ENCODE peak calls at places on chromosomes 12 and 14, in five cellular contexts. B, L, R, T and E are unnamed samples.

GRCh38 chr12:114692558-114693531 is 8.9 kb upstream of the TBX3 start:
- DNase-seq in B (no peak), L (peak; percentile 18), R (no peak), T (peak; percentile 30), E (no peak)

GRCh38 chr12:108349245-108349644 is 10.1 kb upstream of the CMKLR1 start:
- DNase-seq in B (no peak), L (no peak), R (no peak), T (no peak), E (no peak)

GRCh38 chr12:65857875-65858274 is 33.6 kb downstream of the HMGA2 start:
- DNase-seq in B (no peak), L (no peak), R (no peak), T (no peak), E (no peak)

GRCh38 chr14:85308531-85309300 is 221.2 kb upstream of the FLRT2 start:
- DNase-seq in B (no peak), L (no peak), R (peak; percentile 45), T (no peak), E (no peak)

GRCh38 chr12:92551853-92552397 is 150.9 kb upstream of the PLEKHG7 start:
- DNase-seq in B (no peak), L (no peak), R (no peak), T (peak; percentile 49), E (no peak)

GRCh38 chr12:87119713-87120112 is 863.5 kb upstream of the MGAT4C start:
- DNase-seq in B (no peak), L (peak; percentile 22), R (peak; percentile 1), T (peak; percentile 59), E (no peak)

GRCh38 chr12:131105736-131106356 is 152.1 kb downstream of the ADGRD1 start:
- DNase-seq in B (no peak), L (no peak), R (no peak), T (no peak), E (no peak)

GRCh38 chr12:114480309-114481199 is 74.6 kb upstream of the TBX5 start:
- DNase-seq in B (no peak), L (no peak), R (no peak), T (peak; percentile 51), E (no peak)

GRCh38 chr12:130728158-130729058 is 12.3 kb upstream of the RIMBP2 start:
- DNase-seq in B (no peak), L (no peak), R (no peak), T (no peak), E (no peak)

GRCh38 chr14:34233619-34234018 is 228.4 kb downstream of the SPTSSA start:
- DNase-seq in B (no peak), L (no peak), R (no peak), T (no peak), E (no peak)

GRCh38 chr12:107660230-107660629 is 25.4 kb upstream of the PWP1 start:
- DNase-seq in B (no peak), L (no peak), R (no peak), T (peak; percentile 14), E (no peak)

GRCh38 chr12:70290126-70290525 is 46.9 kb downstream of the CNOT2 start:
- DNase-seq in B (no peak), L (no peak), R (no peak), T (no peak), E (no peak)

GRCh38 chr14:86641310-86641709 is 1111.4 kb downstream of the FLRT2 start:
- DNase-seq in B (no peak), L (no peak), R (no peak), T (no peak), E (no peak)

GRCh38 chr14:72965249-72965648 is 39.0 kb downstream of the DCAF4 start:
- DNase-seq in B (no peak), L (no peak), R (no peak), T (peak; percentile 7), E (no peak)

GRCh38 chr14:100124551-100125088 is 34.8 kb downstream of the DEGS2 start:
- DNase-seq in B (no peak), L (no peak), R (no peak), T (no peak), E (no peak)

GRCh38 chr14:68506645-68507405 is 286.0 kb downstream of the ZFP36L1 start:
- DNase-seq in B (no peak), L (no peak), R (no peak), T (no peak), E (no peak)

GRCh38 chr12:118103601-118104382 is at the start of gene VSIG10:
- DNase-seq in B (no peak), L (peak; percentile 95), R (peak; percentile 35), T (peak; percentile 50), E (peak; percentile 8)

GRCh38 chr14:57089901-57090300 is 178.8 kb downstream of the EXOC5 start:
- DNase-seq in B (no peak), L (no peak), R (no peak), T (no peak), E (no peak)

GRCh38 chr14:33836895-33837577 is 113.8 kb downstream of the EGLN3 start:
- DNase-seq in B (no peak), L (no peak), R (no peak), T (no peak), E (no peak)

GRCh38 chr12:104486943-104487819 is 30.4 kb downstream of the CHST11 start:
- DNase-seq in B (no peak), L (no peak), R (no peak), T (peak; percentile 35), E (no peak)

GRCh38 chr14:49982522-49982951 is 89.7 kb downstream of the ARF6 start:
- DNase-seq in B (no peak), L (no peak), R (no peak), T (peak; percentile 95), E (no peak)

GRCh38 chr12:12585115-12585862 is 22.6 kb upstream of the DUSP16 start:
- DNase-seq in B (no peak), L (peak; percentile 31), R (no peak), T (peak; percentile 17), E (no peak)

GRCh38 chr12:96136129-96136528 is 58.0 kb upstream of the ELK3 start:
- DNase-seq in B (no peak), L (no peak), R (no peak), T (peak; percentile 78), E (no peak)

GRCh38 chr12:10842862-10843261 is 6.4 kb downstream of the PRR4 start:
- DNase-seq in B (no peak), L (no peak), R (no peak), T (no peak), E (no peak)

GRCh38 chr12:113260127-113260526 is 38.9 kb downstream of the TPCN1 start:
- DNase-seq in B (no peak), L (no peak), R (no peak), T (no peak), E (peak; percentile 58)

GRCh38 chr12:121916719-121917118 is 1.7 kb upstream of the CFAP251 start:
- DNase-seq in B (no peak), L (peak; percentile 34), R (no peak), T (peak; percentile 47), E (no peak)

GRCh38 chr12:93591137-93591868 is 18.8 kb downstream of the SOCS2 start:
- DNase-seq in B (peak; percentile 64), L (peak; percentile 67), R (no peak), T (peak; percentile 74), E (peak; percentile 78)

GRCh38 chr14:49959822-49960408 is 67.0 kb downstream of the ARF6 start:
- DNase-seq in B (no peak), L (no peak), R (no peak), T (no peak), E (no peak)

GRCh38 chr14:85702937-85703336 is 173.0 kb downstream of the FLRT2 start:
- DNase-seq in B (no peak), L (no peak), R (no peak), T (peak; percentile 25), E (no peak)

GRCh38 chr14:89911018-89911919 is 43.3 kb downstream of the EFCAB11 start:
- DNase-seq in B (no peak), L (no peak), R (no peak), T (peak; percentile 67), E (no peak)

GRCh38 chr12:120500577-120500976 is 4.7 kb downstream of the DYNLL1 start:
- DNase-seq in B (no peak), L (no peak), R (no peak), T (peak; percentile 17), E (no peak)

GRCh38 chr12:29226621-29227020 is 77.5 kb downstream of the FAR2 start:
- DNase-seq in B (no peak), L (no peak), R (no peak), T (no peak), E (no peak)

GRCh38 chr14:54857830-54858269 is 44.8 kb downstream of the GCH1 start:
- DNase-seq in B (no peak), L (no peak), R (no peak), T (peak; percentile 27), E (no peak)

GRCh38 chr12:90261283-90261682 is 552.6 kb upstream of the ATP2B1 start:
- DNase-seq in B (no peak), L (no peak), R (peak; percentile 20), T (peak; percentile 36), E (no peak)

GRCh38 chr12:19925881-19926665 is 442.3 kb upstream of the PDE3A start:
- DNase-seq in B (no peak), L (no peak), R (no peak), T (no peak), E (no peak)

GRCh38 chr12:131910302-131911110 is 16.1 kb downstream of the ULK1 start:
- DNase-seq in B (no peak), L (no peak), R (no peak), T (no peak), E (no peak)

GRCh38 chr12:79420146-79420618 is 270.6 kb downstream of the PAWR start:
- DNase-seq in B (peak; percentile 45), L (no peak), R (peak; percentile 25), T (peak; percentile 97), E (peak; percentile 3)

GRCh38 chr14:68860771-68861170 is 67.9 kb upstream of the ZFP36L1 start:
- DNase-seq in B (no peak), L (no peak), R (no peak), T (no peak), E (no peak)

GRCh38 chr12:50916292-50916691 is 36.1 kb upstream of the HIGD1C start:
- DNase-seq in B (peak; percentile 18), L (no peak), R (no peak), T (no peak), E (no peak)

GRCh38 chr12:27552886-27553560 is 29.0 kb downstream of the PPFIBP1 start:
- DNase-seq in B (no peak), L (no peak), R (no peak), T (peak; percentile 52), E (no peak)